ENCODE peak calls at places on chromosomes 5 and 9, in nine cellular contexts. M, Z, R, V, L, X, O, U and E are unnamed samples.
A peak's percentile ranks its signal among the peaks of the same experiment; 100 is the strongest.

GRCh38 chr5:54120473-54120872 is 189.9 kb downstream of the ARL15 start:
- DNase-seq in V (no peak), M (no peak), U (no peak), O (no peak), L (no peak), Z (no peak), X (no peak), R (no peak), E (peak; percentile 10)

GRCh38 chr9:99822596-99823391 is 1.1 kb downstream of the NR4A3 start:
- DNase-seq in X (peak; percentile 42), O (peak; percentile 69), V (peak; percentile 19), U (peak; percentile 75), M (peak; percentile 67), Z (peak; percentile 16), R (no peak), L (peak; percentile 35), E (peak; percentile 43)

GRCh38 chr5:158170534-158170933 is 311.6 kb upstream of the CLINT1 start:
- DNase-seq in V (no peak), L (no peak), Z (no peak), R (no peak), U (no peak), O (no peak), M (no peak), X (no peak), E (no peak)

GRCh38 chr9:98101868-98102273 is 17.2 kb downstream of the TRIM14 start:
- DNase-seq in V (no peak), U (no peak), Z (no peak), L (no peak), R (no peak), X (peak; percentile 45), M (no peak), O (no peak), E (no peak)

GRCh38 chr9:133874659-133875058 is 117.5 kb downstream of the VAV2 start:
- DNase-seq in O (peak; percentile 75), L (no peak), U (no peak), M (no peak), R (no peak), V (no peak), Z (no peak), X (no peak), E (no peak)

GRCh38 chr5:177470759-177471536 is 2.5 kb downstream of the DBN1 start:
- DNase-seq in O (peak; percentile 80), L (no peak), M (no peak), V (no peak), R (no peak), Z (no peak), X (no peak), U (no peak), E (no peak)

GRCh38 chr5:95822408-95823240 is at the start of gene GLRX:
- DNase-seq in M (peak; percentile 56), V (peak; percentile 90), L (peak; percentile 66), U (peak; percentile 90), Z (peak; percentile 80), R (no peak), X (peak; percentile 81), O (peak; percentile 56), E (peak; percentile 88)

GRCh38 chr5:89064054-89064453 is 181.1 kb upstream of the MEF2C start:
- DNase-seq in O (no peak), L (no peak), Z (no peak), V (no peak), M (no peak), R (no peak), X (no peak), U (no peak), E (no peak)

GRCh38 chr5:135211083-135211790 is 177.2 kb upstream of the PITX1 start:
- DNase-seq in V (no peak), O (no peak), Z (no peak), R (no peak), M (peak; percentile 32), L (no peak), X (no peak), U (no peak), E (no peak)

GRCh38 chr9:26175264-26175663 is 497.0 kb upstream of the TUSC1 start:
- DNase-seq in L (no peak), U (no peak), O (no peak), V (peak; percentile 67), Z (no peak), R (no peak), M (no peak), X (no peak), E (peak; percentile 57)

GRCh38 chr9:122346478-122347347 is 24.1 kb upstream of the PTGS1 start:
- DNase-seq in O (no peak), X (peak; percentile 55), Z (peak; percentile 17), U (peak; percentile 31), L (peak; percentile 20), R (no peak), M (peak; percentile 46), V (no peak), E (peak; percentile 81)

GRCh38 chr5:90410178-90410762 is 714 bp upstream of the CETN3 start:
- DNase-seq in Z (no peak), U (no peak), L (no peak), V (peak; percentile 32), O (no peak), R (no peak), X (no peak), M (no peak), E (no peak)

GRCh38 chr5:176817864-176818377 is 7.6 kb downstream of the UNC5A start:
- DNase-seq in V (peak; percentile 46), R (no peak), O (peak; percentile 60), Z (peak; percentile 27), L (peak; percentile 58), U (peak; percentile 14), X (no peak), M (no peak), E (peak; percentile 64)

GRCh38 chr9:126891676-126892075 is 22.9 kb upstream of the RALGPS1 start:
- DNase-seq in V (no peak), M (no peak), Z (no peak), L (no peak), U (no peak), O (no peak), R (no peak), X (no peak), E (no peak)

GRCh38 chr9:73577867-73578266 is 426.2 kb downstream of the ANXA1 start:
- DNase-seq in V (no peak), O (no peak), R (no peak), Z (no peak), L (no peak), M (peak; percentile 39), U (peak; percentile 39), X (no peak), E (no peak)

GRCh38 chr9:32644698-32645097 is 9.2 kb upstream of the TAF1L start:
- DNase-seq in U (peak; percentile 98), R (peak; percentile 74), O (peak; percentile 6), Z (no peak), L (peak; percentile 47), X (no peak), V (peak; percentile 91), M (no peak), E (peak; percentile 60)

GRCh38 chr5:149439899-149440655 is 61.0 kb upstream of the IL17B start:
- DNase-seq in L (peak; percentile 93), M (no peak), O (peak; percentile 82), Z (peak; percentile 97), R (no peak), U (peak; percentile 58), X (peak; percentile 76), V (peak; percentile 98), E (no peak)

GRCh38 chr5:178416919-178417318 is 173.3 kb downstream of the COL23A1 start:
- DNase-seq in U (peak; percentile 6), R (no peak), V (peak; percentile 27), M (no peak), Z (no peak), X (no peak), O (peak; percentile 79), L (no peak), E (peak; percentile 64)

GRCh38 chr5:62649025-62649424 is 70.4 kb downstream of the LRRC70 start:
- DNase-seq in R (no peak), V (no peak), Z (no peak), L (no peak), M (no peak), O (no peak), U (no peak), X (no peak), E (no peak)

GRCh38 chr9:21434202-21435014 is 5.8 kb upstream of the IFNA1 start:
- DNase-seq in Z (peak; percentile 88), M (no peak), R (peak; percentile 27), L (peak; percentile 26), X (peak; percentile 63), V (no peak), U (peak; percentile 86), O (no peak), E (peak; percentile 43)

GRCh38 chr5:155729684-155730059 is 597.3 kb upstream of the SGCD start:
- DNase-seq in R (no peak), V (no peak), U (no peak), M (peak; percentile 43), X (no peak), O (no peak), Z (no peak), L (no peak), E (peak; percentile 75)

GRCh38 chr5:6377121-6377520 is 1.2 kb downstream of the MED10 start:
- DNase-seq in R (no peak), O (no peak), X (no peak), V (no peak), M (no peak), U (peak; percentile 9), L (no peak), Z (no peak), E (peak; percentile 39)

GRCh38 chr9:81390802-81391456 is 298.4 kb downstream of the TLE1 start:
- DNase-seq in L (peak; percentile 16), U (no peak), R (no peak), Z (peak; percentile 4), O (no peak), X (no peak), M (no peak), V (peak; percentile 33), E (no peak)

GRCh38 chr9:7328453-7328852 is 471.1 kb downstream of the DMAC1 start:
- DNase-seq in U (no peak), O (no peak), M (no peak), Z (no peak), X (no peak), R (no peak), V (no peak), L (no peak), E (no peak)

GRCh38 chr9:119366909-119367690 is 2.1 kb downstream of the BRINP1 start:
- DNase-seq in Z (no peak), M (no peak), V (no peak), L (no peak), U (no peak), R (no peak), X (no peak), O (no peak), E (no peak)

GRCh38 chr9:114512337-114512874 is 7.1 kb upstream of the WHRN start:
- DNase-seq in R (no peak), L (no peak), O (no peak), X (no peak), V (no peak), M (no peak), U (no peak), Z (no peak), E (no peak)

GRCh38 chr5:151477106-151477505 is 29.7 kb downstream of the SLC36A1 start:
- DNase-seq in M (no peak), X (no peak), Z (no peak), R (no peak), V (no peak), U (peak; percentile 29), L (no peak), O (no peak), E (peak; percentile 43)

GRCh38 chr5:27497491-27497890 is 459.1 kb upstream of the CDH9 start:
- DNase-seq in R (no peak), L (no peak), V (no peak), U (no peak), X (no peak), M (no peak), Z (no peak), O (no peak), E (no peak)

GRCh38 chr5:92401492-92401891 is 1018.4 kb upstream of the ARRDC3 start:
- DNase-seq in U (peak; percentile 63), Z (no peak), L (no peak), M (no peak), R (no peak), V (no peak), O (no peak), X (no peak), E (peak; percentile 8)

GRCh38 chr5:37665272-37665671 is 174.6 kb downstream of the GDNF start:
- DNase-seq in M (no peak), L (no peak), O (no peak), X (no peak), R (no peak), V (no peak), Z (peak; percentile 45), U (peak; percentile 46), E (no peak)

GRCh38 chr9:17531642-17532254 is 47.1 kb upstream of the SH3GL2 start:
- DNase-seq in U (peak; percentile 65), M (peak; percentile 63), L (peak; percentile 24), X (peak; percentile 61), Z (peak; percentile 50), V (peak; percentile 32), O (peak; percentile 20), R (no peak), E (peak; percentile 59)